ENCODE peak calls at places on chromosomes 11 and 22, in five cellular contexts. One of them, this sample, is unnamed.

GRCh38 chr11:34075178-34075820 is 23.8 kb downstream of the CAPRIN1 start:
- DNase-seq in CD4-positive, alpha-beta T cell: no peak
- DNase-seq in HL-60: no peak
- DNase-seq in WERI-Rb-1: no peak
- DNase-seq in Panc1: no peak
- DNase-seq in this sample: peak; percentile 60

GRCh38 chr11:108206969-108207682 is 15.3 kb downstream of the NPAT start:
- DNase-seq in CD4-positive, alpha-beta T cell: no peak
- DNase-seq in WERI-Rb-1: no peak
- DNase-seq in Panc1: no peak
- DNase-seq in HL-60: no peak
- DNase-seq in this sample: no peak

GRCh38 chr11:74566386-74566960 is 25.9 kb upstream of the POLD3 start:
- DNase-seq in Panc1: no peak
- DNase-seq in WERI-Rb-1: no peak
- DNase-seq in HL-60: no peak
- DNase-seq in CD4-positive, alpha-beta T cell: no peak
- DNase-seq in this sample: no peak

GRCh38 chr11:14619580-14619979 is 24.0 kb upstream of the PDE3B start:
- DNase-seq in Panc1: no peak
- DNase-seq in HL-60: no peak
- DNase-seq in CD4-positive, alpha-beta T cell: no peak
- DNase-seq in WERI-Rb-1: no peak
- DNase-seq in this sample: no peak

GRCh38 chr22:36982136-36982535 is 37.1 kb downstream of the TST start:
- DNase-seq in Panc1: no peak
- DNase-seq in CD4-positive, alpha-beta T cell: no peak
- DNase-seq in HL-60: peak; percentile 11
- DNase-seq in WERI-Rb-1: peak; percentile 24
- DNase-seq in this sample: no peak

GRCh38 chr22:23569291-23569690 is 10.8 kb downstream of the IGLL1 start:
- DNase-seq in WERI-Rb-1: no peak
- DNase-seq in Panc1: no peak
- DNase-seq in HL-60: no peak
- DNase-seq in CD4-positive, alpha-beta T cell: no peak
- DNase-seq in this sample: no peak

GRCh38 chr11:83863272-83863671 is 577.1 kb upstream of the CCDC90B start:
- DNase-seq in HL-60: no peak
- DNase-seq in CD4-positive, alpha-beta T cell: no peak
- DNase-seq in WERI-Rb-1: no peak
- DNase-seq in Panc1: no peak
- DNase-seq in this sample: no peak

GRCh38 chr11:121321614-121322243 is 29.2 kb downstream of the SC5D start:
- DNase-seq in HL-60: peak; percentile 71
- DNase-seq in WERI-Rb-1: peak; percentile 67
- DNase-seq in CD4-positive, alpha-beta T cell: peak; percentile 15
- DNase-seq in Panc1: peak; percentile 28
- DNase-seq in this sample: peak; percentile 40

GRCh38 chr11:97290444-97291041 is 900.7 kb downstream of the JRKL start:
- DNase-seq in CD4-positive, alpha-beta T cell: no peak
- DNase-seq in HL-60: no peak
- DNase-seq in Panc1: no peak
- DNase-seq in WERI-Rb-1: no peak
- DNase-seq in this sample: no peak

GRCh38 chr22:20530368-20531153 is 23.2 kb downstream of the MED15 start:
- DNase-seq in CD4-positive, alpha-beta T cell: no peak
- DNase-seq in WERI-Rb-1: no peak
- DNase-seq in Panc1: no peak
- DNase-seq in HL-60: no peak
- DNase-seq in this sample: peak; percentile 88

GRCh38 chr11:66694056-66694410 is 16.3 kb upstream of the RBM4B start:
- DNase-seq in CD4-positive, alpha-beta T cell: no peak
- DNase-seq in WERI-Rb-1: no peak
- DNase-seq in HL-60: no peak
- DNase-seq in Panc1: no peak
- DNase-seq in this sample: no peak

GRCh38 chr11:32172771-32173170 is 81.9 kb downstream of the RCN1 start:
- DNase-seq in Panc1: no peak
- DNase-seq in WERI-Rb-1: no peak
- DNase-seq in CD4-positive, alpha-beta T cell: no peak
- DNase-seq in HL-60: no peak
- DNase-seq in this sample: no peak

GRCh38 chr11:43853766-43854165 is 26.9 kb upstream of the ALKBH3 start:
- DNase-seq in WERI-Rb-1: no peak
- DNase-seq in Panc1: no peak
- DNase-seq in HL-60: no peak
- DNase-seq in CD4-positive, alpha-beta T cell: no peak
- DNase-seq in this sample: peak; percentile 36

GRCh38 chr11:59542142-59542810 is 30.9 kb downstream of the OR4D9 start:
- DNase-seq in Panc1: no peak
- DNase-seq in HL-60: no peak
- DNase-seq in CD4-positive, alpha-beta T cell: no peak
- DNase-seq in WERI-Rb-1: peak; percentile 68
- DNase-seq in this sample: no peak

GRCh38 chr11:121207485-121208115 is 85.0 kb upstream of the SC5D start:
- DNase-seq in CD4-positive, alpha-beta T cell: no peak
- DNase-seq in Panc1: no peak
- DNase-seq in HL-60: no peak
- DNase-seq in WERI-Rb-1: no peak
- DNase-seq in this sample: no peak

GRCh38 chr11:66144000-66144678 is 74.1 kb downstream of the PACS1 start:
- DNase-seq in CD4-positive, alpha-beta T cell: no peak
- DNase-seq in HL-60: no peak
- DNase-seq in Panc1: no peak
- DNase-seq in WERI-Rb-1: no peak
- DNase-seq in this sample: no peak

GRCh38 chr11:77506857-77507256 is 33.0 kb upstream of the PAK1 start:
- DNase-seq in HL-60: no peak
- DNase-seq in Panc1: no peak
- DNase-seq in CD4-positive, alpha-beta T cell: no peak
- DNase-seq in WERI-Rb-1: no peak
- DNase-seq in this sample: peak; percentile 88

GRCh38 chr11:14518820-14519219 is 1.4 kb downstream of the PSMA1 start:
- DNase-seq in CD4-positive, alpha-beta T cell: no peak
- DNase-seq in WERI-Rb-1: no peak
- DNase-seq in Panc1: no peak
- DNase-seq in HL-60: no peak
- DNase-seq in this sample: no peak

GRCh38 chr11:2519517-2519878 is 74.7 kb downstream of the KCNQ1 start:
- DNase-seq in CD4-positive, alpha-beta T cell: no peak
- DNase-seq in WERI-Rb-1: no peak
- DNase-seq in HL-60: no peak
- DNase-seq in Panc1: no peak
- DNase-seq in this sample: no peak

GRCh38 chr11:79437981-79438630 is 2.7 kb downstream of the TENM4 start:
- DNase-seq in WERI-Rb-1: no peak
- DNase-seq in Panc1: no peak
- DNase-seq in HL-60: no peak
- DNase-seq in CD4-positive, alpha-beta T cell: no peak
- DNase-seq in this sample: peak; percentile 86

GRCh38 chr22:33331017-33331416 is 272.8 kb upstream of the SYN3 start:
- DNase-seq in WERI-Rb-1: no peak
- DNase-seq in Panc1: no peak
- DNase-seq in HL-60: no peak
- DNase-seq in CD4-positive, alpha-beta T cell: no peak
- DNase-seq in this sample: no peak

GRCh38 chr22:42364641-42365336 is 67.4 kb downstream of the NFAM1 start:
- DNase-seq in WERI-Rb-1: no peak
- DNase-seq in Panc1: no peak
- DNase-seq in CD4-positive, alpha-beta T cell: no peak
- DNase-seq in HL-60: no peak
- DNase-seq in this sample: no peak

GRCh38 chr22:29011200-29011867 is 50.3 kb downstream of the C22orf31 start:
- DNase-seq in CD4-positive, alpha-beta T cell: no peak
- DNase-seq in WERI-Rb-1: no peak
- DNase-seq in HL-60: no peak
- DNase-seq in Panc1: no peak
- DNase-seq in this sample: no peak

GRCh38 chr11:20156876-20157613 is 3.2 kb downstream of the DBX1 start:
- DNase-seq in HL-60: peak; percentile 32
- DNase-seq in CD4-positive, alpha-beta T cell: peak; percentile 14
- DNase-seq in WERI-Rb-1: no peak
- DNase-seq in Panc1: no peak
- DNase-seq in this sample: no peak

GRCh38 chr11:47270331-47271271 is 668 bp downstream of the MADD start:
- DNase-seq in Panc1: no peak
- DNase-seq in WERI-Rb-1: peak; percentile 43
- DNase-seq in HL-60: peak; percentile 49
- DNase-seq in CD4-positive, alpha-beta T cell: no peak
- DNase-seq in this sample: peak; percentile 18

GRCh38 chr11:80388536-80388935 is 947.7 kb upstream of the TENM4 start:
- DNase-seq in HL-60: no peak
- DNase-seq in CD4-positive, alpha-beta T cell: no peak
- DNase-seq in Panc1: no peak
- DNase-seq in WERI-Rb-1: no peak
- DNase-seq in this sample: no peak

GRCh38 chr11:58334708-58335107 is 24.2 kb downstream of the OR5B17 start:
- DNase-seq in HL-60: no peak
- DNase-seq in Panc1: no peak
- DNase-seq in CD4-positive, alpha-beta T cell: no peak
- DNase-seq in WERI-Rb-1: no peak
- DNase-seq in this sample: peak; percentile 81

DNA sequence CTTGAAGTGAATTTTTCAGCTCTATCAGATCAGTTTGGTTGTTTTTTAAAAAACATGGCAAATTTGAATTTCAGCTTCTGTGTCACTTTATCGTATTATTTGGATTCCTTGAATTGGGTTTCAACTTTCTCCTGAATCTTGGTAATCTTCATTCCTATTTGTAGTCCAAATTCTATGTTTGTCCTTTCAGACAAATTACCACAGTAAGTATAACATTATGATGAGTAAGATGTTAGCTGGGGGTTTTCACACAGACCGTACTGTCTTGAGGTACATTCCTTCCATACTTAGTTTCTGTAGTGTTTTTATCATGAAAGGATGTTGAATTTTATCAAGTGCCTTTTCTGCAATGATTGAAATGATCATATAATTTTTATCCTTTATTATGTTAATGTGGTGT is 28.0 kb downstream of the OR5B17 start:
- DNase-seq in HL-60: no peak
- DNase-seq in Panc1: no peak
- DNase-seq in CD4-positive, alpha-beta T cell: no peak
- DNase-seq in WERI-Rb-1: no peak
- DNase-seq in this sample: peak; percentile 32
- H3K27ac ChIP-seq in HL-60: no peak overlapping the region
- H3K27ac ChIP-seq in Panc1: no peak overlapping the region
- H3K27ac ChIP-seq in CD4-positive, alpha-beta T cell: no peak overlapping the region
- H3K27ac ChIP-seq in WERI-Rb-1: no peak overlapping the region
- H3K27ac ChIP-seq in this sample: no peak overlapping the region

GRCh38 chr11:61545341-61545740 is 35.5 kb downstream of the SYT7 start:
- DNase-seq in HL-60: peak; percentile 7
- DNase-seq in CD4-positive, alpha-beta T cell: no peak
- DNase-seq in WERI-Rb-1: no peak
- DNase-seq in Panc1: no peak
- DNase-seq in this sample: no peak

GRCh38 chr11:61547246-61547645 is 33.6 kb downstream of the SYT7 start:
- DNase-seq in Panc1: no peak
- DNase-seq in HL-60: no peak
- DNase-seq in CD4-positive, alpha-beta T cell: no peak
- DNase-seq in WERI-Rb-1: no peak
- DNase-seq in this sample: no peak

GRCh38 chr11:61544466-61544865 is 35.9 kb downstream of the LRRC10B start:
- DNase-seq in WERI-Rb-1: no peak
- DNase-seq in HL-60: no peak
- DNase-seq in Panc1: no peak
- DNase-seq in CD4-positive, alpha-beta T cell: no peak
- DNase-seq in this sample: no peak

GRCh38 chr11:61545921-61546320 is 35.0 kb downstream of the SYT7 start:
- DNase-seq in Panc1: no peak
- DNase-seq in HL-60: no peak
- DNase-seq in WERI-Rb-1: no peak
- DNase-seq in CD4-positive, alpha-beta T cell: no peak
- DNase-seq in this sample: no peak

GRCh38 chr11:61546663-61547062 is 34.2 kb downstream of the SYT7 start:
- DNase-seq in WERI-Rb-1: no peak
- DNase-seq in Panc1: no peak
- DNase-seq in HL-60: no peak
- DNase-seq in CD4-positive, alpha-beta T cell: no peak
- DNase-seq in this sample: no peak
- TF ChIP-seq CTCF in WERI-Rb-1: no peak
- TF ChIP-seq CTCF in Panc1: no peak
- TF ChIP-seq CTCF in HL-60: no peak
- TF ChIP-seq CTCF in CD4-positive, alpha-beta T cell: no peak
- TF ChIP-seq CTCF in this sample: no peak

GRCh38 chr11:128894296-128894681 is 3.1 kb downstream of the KCNJ5 start:
- DNase-seq in WERI-Rb-1: no peak
- DNase-seq in Panc1: no peak
- DNase-seq in HL-60: no peak
- DNase-seq in CD4-positive, alpha-beta T cell: no peak
- DNase-seq in this sample: no peak

GRCh38 chr11:128891912-128892398 is 799 bp downstream of the KCNJ5 start:
- DNase-seq in HL-60: no peak
- DNase-seq in CD4-positive, alpha-beta T cell: no peak
- DNase-seq in WERI-Rb-1: no peak
- DNase-seq in Panc1: no peak
- DNase-seq in this sample: no peak

GRCh38 chr11:128893578-128894295 is 2.6 kb downstream of the KCNJ5 start:
- DNase-seq in CD4-positive, alpha-beta T cell: no peak
- DNase-seq in WERI-Rb-1: no peak
- DNase-seq in Panc1: no peak
- DNase-seq in HL-60: no peak
- DNase-seq in this sample: no peak

GRCh38 chr11:128891410-128891861 is 280 bp downstream of the KCNJ5 start:
- DNase-seq in Panc1: no peak
- DNase-seq in HL-60: no peak
- DNase-seq in WERI-Rb-1: no peak
- DNase-seq in CD4-positive, alpha-beta T cell: no peak
- DNase-seq in this sample: no peak

DNA sequence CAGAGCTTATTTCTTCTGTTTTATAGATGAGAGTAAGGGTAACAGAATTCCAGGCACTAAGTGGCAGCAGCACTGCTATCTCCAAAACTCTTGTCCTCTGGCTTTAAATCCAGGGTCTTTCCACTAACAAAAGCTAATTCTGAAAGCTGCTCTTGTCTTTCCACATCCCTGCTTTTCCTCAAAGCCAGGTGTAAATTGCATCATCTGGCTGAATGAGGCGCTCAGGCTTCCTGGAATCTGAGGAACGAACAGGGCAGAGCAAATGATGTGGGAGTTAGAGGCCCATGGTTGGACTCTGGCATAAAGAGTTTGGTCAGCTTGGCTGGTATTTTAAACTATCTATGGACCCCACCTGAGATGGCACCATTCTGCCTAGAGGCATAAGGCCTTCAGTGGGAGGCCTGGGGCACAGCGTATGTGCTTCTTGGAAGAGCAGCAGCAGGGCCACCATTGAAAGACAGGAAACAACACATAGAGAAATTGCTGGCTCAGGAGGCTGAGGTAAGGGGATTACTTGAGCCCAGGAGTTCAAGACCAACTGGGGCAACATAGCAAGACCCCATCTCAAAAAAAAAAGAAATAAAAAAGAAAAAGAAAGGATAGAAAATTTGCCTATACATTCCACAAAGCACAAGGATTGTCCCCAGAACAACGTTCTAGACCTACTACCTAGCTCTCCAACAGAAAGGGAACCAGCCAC is 1.9 kb downstream of the KCNJ5 start:
- DNase-seq in CD4-positive, alpha-beta T cell: no peak
- DNase-seq in WERI-Rb-1: no peak
- DNase-seq in HL-60: no peak
- DNase-seq in Panc1: no peak
- DNase-seq in this sample: peak; percentile 48
- H3K27ac ChIP-seq in CD4-positive, alpha-beta T cell: no peak overlapping the region
- H3K27ac ChIP-seq in WERI-Rb-1: no peak overlapping the region
- H3K27ac ChIP-seq in HL-60: no peak overlapping the region
- H3K27ac ChIP-seq in Panc1: no peak overlapping the region
- H3K27ac ChIP-seq in this sample: no peak overlapping the region

GRCh38 chr11:130623909-130624668 is 175.6 kb downstream of the ADAMTS15 start:
- DNase-seq in WERI-Rb-1: no peak
- DNase-seq in HL-60: no peak
- DNase-seq in Panc1: no peak
- DNase-seq in CD4-positive, alpha-beta T cell: no peak
- DNase-seq in this sample: no peak
- TF ChIP-seq CTCF in WERI-Rb-1: no peak
- TF ChIP-seq CTCF in HL-60: no peak
- TF ChIP-seq CTCF in Panc1: peak; percentile 37
- TF ChIP-seq CTCF in CD4-positive, alpha-beta T cell: no peak
- TF ChIP-seq CTCF in this sample: no peak